ENCODE peak calls at places on chromosomes 12 and 14, in seven cellular contexts. B, A, G, U, L, X and R are unnamed samples.

GRCh38 chr12:25436206-25436912 is 116.7 kb downstream of the LMNTD1 start:
- DNase-seq in B (no peak), A (peak), G (peak), U (peak), L (peak), X (peak), R (no peak)

GRCh38 chr14:79712302-79712950 is 498.9 kb downstream of the DIO2 start:
- DNase-seq in B (no peak), A (no peak), G (no peak), U (no peak), L (no peak), X (no peak), R (no peak)

GRCh38 chr12:109988274-109988673 is 7.9 kb downstream of the GIT2 start:
- DNase-seq in B (no peak), A (no peak), G (no peak), U (no peak), L (no peak), X (no peak), R (no peak)

GRCh38 chr14:103818422-103818821 is 29.0 kb downstream of the PPP1R13B start:
- DNase-seq in B (no peak), A (no peak), G (no peak), U (no peak), L (no peak), X (no peak), R (no peak)

GRCh38 chr12:115609356-115609755 is 668.1 kb downstream of the MED13L start:
- DNase-seq in B (no peak), A (no peak), G (no peak), U (no peak), L (no peak), X (no peak), R (no peak)

GRCh38 chr14:90510208-90510607 is 113.4 kb downstream of the CALM1 start:
- DNase-seq in B (no peak), A (peak), G (no peak), U (no peak), L (peak), X (peak), R (peak)

GRCh38 chr14:82636426-82636825 is 1102.8 kb upstream of the SEL1L start:
- DNase-seq in B (no peak), A (no peak), G (no peak), U (no peak), L (no peak), X (no peak), R (no peak)

GRCh38 chr12:91155990-91156389 is 26.6 kb downstream of the DCN start:
- DNase-seq in B (no peak), A (no peak), G (no peak), U (no peak), L (no peak), X (no peak), R (no peak)

GRCh38 chr12:120798696-120799095 is 73.1 kb downstream of the ACADS start:
- DNase-seq in B (no peak), A (no peak), G (no peak), U (no peak), L (peak), X (peak), R (no peak)

GRCh38 chr12:98416845-98417244 is 98.5 kb upstream of the TMPO start:
- DNase-seq in B (no peak), A (no peak), G (peak), U (no peak), L (no peak), X (no peak), R (no peak)

GRCh38 chr12:111753144-111753881 is 13.4 kb upstream of the ALDH2 start:
- DNase-seq in B (peak), A (no peak), G (peak), U (peak), L (peak), X (peak), R (peak)

GRCh38 chr12:113860950-113861349 is 105.2 kb downstream of the RBM19 start:
- DNase-seq in B (no peak), A (no peak), G (peak), U (no peak), L (no peak), X (no peak), R (no peak)

GRCh38 chr12:123807002-123807401 is 44.9 kb downstream of the DNAH10 start:
- DNase-seq in B (no peak), A (no peak), G (no peak), U (peak), L (no peak), X (no peak), R (no peak)

GRCh38 chr14:77910506-77910905 is 110.6 kb downstream of the ADCK1 start:
- DNase-seq in B (no peak), A (no peak), G (no peak), U (no peak), L (no peak), X (peak), R (no peak)

GRCh38 chr14:71554323-71554722 is 377.9 kb upstream of the RGS6 start:
- DNase-seq in B (no peak), A (no peak), G (no peak), U (no peak), L (no peak), X (no peak), R (no peak)

GRCh38 chr12:53005215-53005985 is 856 bp upstream of the EIF4B start:
- DNase-seq in B (no peak), A (no peak), G (no peak), U (no peak), L (no peak), X (no peak), R (no peak)

GRCh38 chr14:94329857-94330256 is 6.7 kb upstream of the SERPINA6 start:
- DNase-seq in B (no peak), A (no peak), G (no peak), U (no peak), L (no peak), X (no peak), R (no peak)

GRCh38 chr12:71456316-71456715 is 16.7 kb downstream of the LGR5 start:
- DNase-seq in B (no peak), A (no peak), G (no peak), U (peak), L (peak), X (peak), R (no peak)

GRCh38 chr12:8577879-8578278 is 34.8 kb downstream of the AICDA start:
- DNase-seq in B (no peak), A (no peak), G (no peak), U (no peak), L (no peak), X (no peak), R (no peak)